ENCODE peak calls at places on chromosomes 4 and X, in seven cellular contexts. C, K, N, S, F, R and Q are unnamed samples.

GRCh38 chrX:8204169-8204935 is 33.3 kb upstream of the VCX2 start:
- DNase-seq in R (no peak), K (no peak), N (no peak), C (no peak), F (no peak), S (no peak), Q (no peak)

GRCh38 chr4:94412019-94413017 is 39.4 kb upstream of the PDLIM5 start:
- DNase-seq in N (no peak), R (peak), F (no peak), K (no peak), C (peak), S (no peak), Q (no peak)

GRCh38 chrX:48956728-48957414 is 536 bp downstream of the OTUD5 start:
- DNase-seq in R (no peak), N (no peak), F (no peak), S (peak), C (no peak), K (peak), Q (no peak)

GRCh38 chr4:143633833-143634232 is 66.6 kb downstream of the FREM3 start:
- DNase-seq in C (no peak), N (no peak), R (no peak), S (no peak), F (no peak), K (no peak), Q (no peak)

GRCh38 chrX:110021180-110022022 is 18.5 kb downstream of the TMEM164 start:
- DNase-seq in F (no peak), C (peak), S (no peak), N (no peak), R (peak), K (no peak), Q (no peak)

GRCh38 chrX:37504991-37505390 is 66.5 kb upstream of the LANCL3 start:
- DNase-seq in N (no peak), C (no peak), R (no peak), K (no peak), F (no peak), S (no peak), Q (no peak)

GRCh38 chr4:13328591-13328990 is 155.5 kb downstream of the RAB28 start:
- DNase-seq in S (no peak), C (peak), F (no peak), K (no peak), N (no peak), R (no peak), Q (no peak)

GRCh38 chr4:94350095-94350494 is 7.5 kb upstream of the HPGDS start:
- DNase-seq in F (no peak), R (no peak), S (no peak), K (no peak), N (no peak), C (no peak), Q (no peak)

GRCh38 chr4:113692809-113693411 is 68.6 kb downstream of the CAMK2D start:
- DNase-seq in C (no peak), R (no peak), N (peak), K (no peak), S (no peak), F (no peak), Q (no peak)

GRCh38 chr4:76116821-76117220 is 31.4 kb downstream of the NUP54 start:
- DNase-seq in K (no peak), S (no peak), N (no peak), C (no peak), R (no peak), F (no peak), Q (no peak)

GRCh38 chrX:132940727-132941162 is 17.7 kb downstream of the HS6ST2 start:
- DNase-seq in N (no peak), C (no peak), K (no peak), S (no peak), F (no peak), R (peak), Q (no peak)

GRCh38 chr4:37827802-37828321 is 1.4 kb downstream of the PGM2 start:
- DNase-seq in C (no peak), F (no peak), K (no peak), S (no peak), R (no peak), N (no peak), Q (no peak)

GRCh38 chrX:106144755-106145639 is 23.1 kb upstream of the PWWP3B start:
- DNase-seq in K (no peak), C (no peak), R (peak), S (no peak), F (no peak), N (no peak), Q (no peak)

GRCh38 chrX:149043401-149043800 is 461.7 kb downstream of the IDS start:
- DNase-seq in C (no peak), S (no peak), R (no peak), K (no peak), F (no peak), N (no peak), Q (no peak)

GRCh38 chr4:26907731-26908599 is 47.3 kb downstream of the STIM2 start:
- DNase-seq in S (no peak), C (no peak), F (no peak), R (no peak), K (no peak), N (no peak), Q (no peak)

GRCh38 chr4:84493092-84493850 is 5.8 kb downstream of the NKX6-1 start:
- DNase-seq in K (no peak), C (peak), S (no peak), F (no peak), R (no peak), N (peak), Q (no peak)

GRCh38 chr4:128371004-128371777 is 83.6 kb upstream of the PGRMC2 start:
- DNase-seq in R (no peak), C (peak), S (no peak), K (no peak), F (no peak), N (no peak), Q (no peak)

GRCh38 chrX:121011254-121011653 is 25.7 kb upstream of the CT47A1 start:
- DNase-seq in S (no peak), R (no peak), F (no peak), N (no peak), K (no peak), C (no peak), Q (no peak)

GRCh38 chr4:82388405-82388804 is 14.6 kb upstream of the HNRNPD start:
- DNase-seq in S (no peak), C (no peak), K (no peak), F (no peak), N (no peak), R (no peak), Q (no peak)
- TF ChIP-seq CTCF in S (no peak), C (no peak), K (no peak), F (no peak), N (no peak), R (no peak), Q (no peak)

GRCh38 chr4:44632089-44632488 is 19.3 kb downstream of the YIPF7 start:
- DNase-seq in N (no peak), R (peak), C (no peak), S (no peak), K (no peak), F (no peak), Q (no peak)
- TF ChIP-seq CTCF in N (no peak), R (peak), C (peak), S (no peak), K (no peak), F (no peak), Q (no peak)

DNA sequence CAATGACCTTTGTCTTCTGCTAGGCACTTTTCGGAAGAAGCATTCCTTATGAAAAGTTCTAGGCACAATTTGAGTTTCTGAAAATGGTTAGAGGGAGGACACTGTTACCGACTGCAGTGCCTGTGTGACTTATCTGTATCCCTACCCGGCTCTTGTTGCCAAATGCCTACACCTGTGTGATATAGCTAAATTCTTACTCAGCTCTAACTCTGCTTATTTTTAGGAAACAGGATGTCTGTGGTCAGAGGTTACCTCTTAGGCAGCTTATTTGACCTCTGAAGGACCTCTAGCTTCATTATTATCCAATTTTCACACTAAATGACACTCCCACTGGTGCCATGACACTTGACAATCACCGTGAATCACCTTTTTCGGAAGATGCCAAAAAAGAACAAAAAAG is 561.1 kb upstream of the SMIM31 start:
- DNase-seq in F (no peak), S (no peak), R (no peak), K (no peak), N (no peak), C (no peak), Q (no peak)
- TF ChIP-seq CTCF in F (no peak), S (no peak), R (no peak), K (no peak), N (no peak), C (no peak), Q (no peak)

GRCh38 chrX:136168929-136169735 is 21.8 kb downstream of the FHL1 start:
- DNase-seq in R (peak), S (no peak), N (no peak), K (no peak), F (no peak), C (peak), Q (no peak)

GRCh38 chrX:136162827-136163427 is 15.6 kb downstream of the FHL1 start:
- DNase-seq in R (peak), K (no peak), N (peak), S (no peak), C (peak), F (no peak), Q (peak)

GRCh38 chrX:136163694-136164093 is 16.4 kb downstream of the FHL1 start:
- DNase-seq in K (no peak), N (no peak), F (no peak), S (no peak), R (no peak), C (no peak), Q (no peak)

GRCh38 chrX:136170109-136170800 is 22.9 kb downstream of the FHL1 start:
- DNase-seq in K (no peak), N (no peak), F (no peak), S (no peak), R (peak), C (peak), Q (no peak)

DNA sequence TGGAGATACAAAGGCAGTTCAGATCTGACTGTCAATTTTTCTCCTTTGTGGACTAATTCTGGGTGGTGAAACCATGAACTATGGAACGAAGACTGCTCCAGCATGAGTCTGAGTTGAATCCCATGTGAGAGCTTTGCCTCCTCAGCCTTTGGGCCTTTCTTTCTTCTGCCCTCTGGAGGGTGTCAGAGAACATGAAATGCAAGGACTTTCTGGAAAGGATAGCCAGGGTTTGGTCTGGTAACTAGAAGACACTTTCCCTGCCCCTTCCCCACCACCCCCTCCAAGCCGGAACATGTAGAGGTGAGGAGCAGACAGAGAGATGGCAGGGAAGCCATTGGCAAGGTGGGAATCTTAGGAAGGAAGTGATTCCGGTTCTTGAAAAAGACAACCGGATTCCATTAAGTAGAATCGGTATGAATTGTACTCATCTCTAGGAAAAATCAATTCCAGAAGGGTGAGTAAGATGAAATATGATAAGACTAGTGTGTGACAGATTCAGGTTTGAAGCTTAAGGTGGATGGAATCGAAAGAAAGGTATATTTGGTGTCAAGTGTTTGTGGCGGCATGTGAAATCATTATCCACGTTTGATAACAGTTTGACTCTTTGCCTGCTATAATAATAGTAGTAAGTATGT is 19.0 kb downstream of the FHL1 start:
- DNase-seq in R (peak), F (no peak), N (no peak), C (peak), K (no peak), S (no peak), Q (no peak)
- TF ChIP-seq CTCF in R (peak), F (no peak), N (no peak), C (peak), K (no peak), S (no peak), Q (peak)

GRCh38 chr4:181528570-181529184 is 714.5 kb upstream of the TENM3 start:
- DNase-seq in F (no peak), C (peak), S (no peak), K (no peak), R (peak), N (peak), Q (peak)
- TF ChIP-seq CTCF in F (peak), C (peak), S (no peak), K (peak), R (peak), N (peak), Q (peak)

DNA sequence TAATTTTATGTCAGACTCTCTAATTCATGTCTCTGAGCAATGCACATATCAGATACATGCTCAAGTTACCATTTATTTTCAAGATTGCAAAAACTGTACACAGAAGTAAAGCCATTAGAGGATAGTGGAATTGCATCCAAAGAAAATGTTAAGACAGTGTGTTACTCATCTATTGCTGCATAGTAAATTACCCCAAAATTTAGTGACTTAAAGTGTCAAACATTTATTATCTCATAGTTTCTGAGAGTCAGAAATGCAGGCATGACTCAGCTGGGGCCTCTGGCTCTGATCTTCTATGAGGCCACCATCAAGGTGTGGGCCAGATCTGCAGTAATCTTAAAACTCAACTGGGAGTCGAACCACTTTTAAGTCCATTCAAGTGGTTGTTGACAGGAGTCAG is 275.2 kb downstream of the QDPR start:
- DNase-seq in S (no peak), R (peak), N (no peak), C (peak), K (no peak), F (no peak), Q (no peak)
- TF ChIP-seq CTCF in S (no peak), R (no peak), N (no peak), C (no peak), K (no peak), F (no peak), Q (no peak)

GRCh38 chr4:138175337-138175794 is 66.8 kb downstream of the SLC7A11 start:
- DNase-seq in S (no peak), N (no peak), K (no peak), R (peak), C (peak), F (no peak), Q (no peak)
- TF ChIP-seq CTCF in S (no peak), N (no peak), K (no peak), R (peak), C (peak), F (peak), Q (no peak)

GRCh38 chr4:180953572-180953971 is 1289.6 kb upstream of the TENM3 start:
- DNase-seq in K (no peak), R (peak), C (peak), N (no peak), F (no peak), S (no peak), Q (no peak)
- TF ChIP-seq CTCF in K (no peak), R (peak), C (peak), N (peak), F (no peak), S (no peak), Q (no peak)

DNA sequence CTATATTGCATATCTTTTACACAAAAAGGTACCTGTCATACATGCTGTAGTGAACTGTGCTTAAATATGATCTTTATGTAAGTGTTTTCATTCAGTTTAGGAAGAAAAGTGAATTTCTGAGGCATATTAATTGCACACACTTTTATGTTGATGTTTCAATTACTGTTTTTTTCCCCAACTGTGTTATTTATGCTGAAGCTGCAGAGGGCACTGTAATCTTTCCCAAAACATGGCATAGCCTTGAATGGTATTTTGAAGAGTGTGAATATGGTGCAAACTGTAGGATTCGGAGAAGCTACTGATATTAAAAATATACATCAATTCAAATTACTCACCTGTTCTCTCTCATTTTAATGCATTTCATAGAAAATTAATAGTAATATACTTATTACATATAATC is 6.0 kb upstream of the CENPE start:
- DNase-seq in F (no peak), K (no peak), S (no peak), N (no peak), C (no peak), R (peak), Q (no peak)
- TF ChIP-seq CTCF in F (peak), K (peak), S (no peak), N (peak), C (peak), R (peak), Q (no peak)